ENCODE peak calls at places on chromosomes 2 and 18, in four cellular contexts. One of them, this sample, is unnamed.

GRCh38 chr2:239106314-239106908 is 258.5 kb downstream of the TWIST2 start:
- DNase-seq in lung: no peak
- DNase-seq in NCI-H446 treated with DMSO at 0.1 percent for 48 hours: no peak
- DNase-seq in LoVo: no peak
- DNase-seq in this sample: no peak

GRCh38 chr2:44230378-44230777 is 44.9 kb upstream of the SLC3A1 start:
- DNase-seq in LoVo: no peak
- DNase-seq in NCI-H446 treated with DMSO at 0.1 percent for 48 hours: no peak
- DNase-seq in lung: no peak
- DNase-seq in this sample: no peak

GRCh38 chr2:238143239-238143951 is 4.9 kb downstream of the KLHL30 start:
- DNase-seq in lung: no peak
- DNase-seq in LoVo: peak; percentile 71
- DNase-seq in NCI-H446 treated with DMSO at 0.1 percent for 48 hours: peak; percentile 57
- DNase-seq in this sample: no peak

GRCh38 chr18:24538421-24539264 is 78.2 kb downstream of the HRH4 start:
- DNase-seq in NCI-H446 treated with DMSO at 0.1 percent for 48 hours: no peak
- DNase-seq in LoVo: no peak
- DNase-seq in lung: no peak
- DNase-seq in this sample: no peak

GRCh38 chr2:149701241-149701640 is 113.7 kb upstream of the MMADHC start:
- DNase-seq in LoVo: no peak
- DNase-seq in lung: no peak
- DNase-seq in NCI-H446 treated with DMSO at 0.1 percent for 48 hours: no peak
- DNase-seq in this sample: no peak

GRCh38 chr18:55768255-55768654 is 180.3 kb upstream of the TCF4 start:
- DNase-seq in NCI-H446 treated with DMSO at 0.1 percent for 48 hours: no peak
- DNase-seq in LoVo: no peak
- DNase-seq in lung: no peak
- DNase-seq in this sample: no peak

GRCh38 chr2:141021109-141021508 is 1109.7 kb downstream of the LRP1B start:
- DNase-seq in LoVo: no peak
- DNase-seq in lung: no peak
- DNase-seq in NCI-H446 treated with DMSO at 0.1 percent for 48 hours: no peak
- DNase-seq in this sample: no peak

GRCh38 chr18:7198326-7198725 is 32.6 kb upstream of the LRRC30 start:
- DNase-seq in NCI-H446 treated with DMSO at 0.1 percent for 48 hours: no peak
- DNase-seq in LoVo: no peak
- DNase-seq in lung: no peak
- DNase-seq in this sample: no peak

GRCh38 chr2:105610444-105611327 is 134.0 kb upstream of the NCK2 start:
- DNase-seq in NCI-H446 treated with DMSO at 0.1 percent for 48 hours: no peak
- DNase-seq in lung: no peak
- DNase-seq in LoVo: no peak
- DNase-seq in this sample: no peak

GRCh38 chr18:34932792-34933466 is 108.3 kb upstream of the MAPRE2 start:
- DNase-seq in NCI-H446 treated with DMSO at 0.1 percent for 48 hours: no peak
- DNase-seq in LoVo: no peak
- DNase-seq in lung: no peak
- DNase-seq in this sample: no peak

GRCh38 chr2:121283670-121284245 is 1.2 kb downstream of the TFCP2L1 start:
- DNase-seq in NCI-H446 treated with DMSO at 0.1 percent for 48 hours: no peak
- DNase-seq in lung: no peak
- DNase-seq in LoVo: no peak
- DNase-seq in this sample: no peak

GRCh38 chr2:215919624-215920243 is 93.6 kb downstream of the MREG start:
- DNase-seq in lung: no peak
- DNase-seq in LoVo: no peak
- DNase-seq in NCI-H446 treated with DMSO at 0.1 percent for 48 hours: no peak
- DNase-seq in this sample: no peak

GRCh38 chr2:29878898-29879297 is 42.5 kb downstream of the ALK start:
- DNase-seq in LoVo: no peak
- DNase-seq in lung: peak; percentile 29
- DNase-seq in NCI-H446 treated with DMSO at 0.1 percent for 48 hours: no peak
- DNase-seq in this sample: no peak

GRCh38 chr2:240806459-240806858 is 13.6 kb downstream of the KIF1A start:
- DNase-seq in LoVo: no peak
- DNase-seq in NCI-H446 treated with DMSO at 0.1 percent for 48 hours: no peak
- DNase-seq in lung: no peak
- DNase-seq in this sample: no peak

GRCh38 chr2:182436252-182436651 is 9.4 kb upstream of the PDE1A start:
- DNase-seq in lung: no peak
- DNase-seq in NCI-H446 treated with DMSO at 0.1 percent for 48 hours: no peak
- DNase-seq in LoVo: no peak
- DNase-seq in this sample: no peak

GRCh38 chr2:10368491-10369231 is 66.0 kb downstream of the HPCAL1 start:
- DNase-seq in NCI-H446 treated with DMSO at 0.1 percent for 48 hours: no peak
- DNase-seq in lung: no peak
- DNase-seq in LoVo: no peak
- DNase-seq in this sample: no peak

GRCh38 chr2:226031078-226031937 is 631.8 kb downstream of the NYAP2 start:
- DNase-seq in NCI-H446 treated with DMSO at 0.1 percent for 48 hours: peak; percentile 39
- DNase-seq in lung: peak; percentile 52
- DNase-seq in LoVo: peak; percentile 48
- DNase-seq in this sample: no peak

GRCh38 chr2:227627769-227628168 is 10.5 kb downstream of the SCYGR4 start:
- DNase-seq in NCI-H446 treated with DMSO at 0.1 percent for 48 hours: no peak
- DNase-seq in lung: no peak
- DNase-seq in LoVo: no peak
- DNase-seq in this sample: no peak

GRCh38 chr2:232721882-232722281 is 24.8 kb downstream of the GIGYF2 start:
- DNase-seq in lung: no peak
- DNase-seq in NCI-H446 treated with DMSO at 0.1 percent for 48 hours: no peak
- DNase-seq in LoVo: no peak
- DNase-seq in this sample: no peak

GRCh38 chr2:10814142-10814541 is 1.6 kb upstream of the PDIA6 start:
- DNase-seq in LoVo: no peak
- DNase-seq in lung: no peak
- DNase-seq in NCI-H446 treated with DMSO at 0.1 percent for 48 hours: no peak
- DNase-seq in this sample: no peak

GRCh38 chr2:10042301-10043161 is 819 bp upstream of the KLF11 start:
- DNase-seq in LoVo: no peak
- DNase-seq in lung: peak; percentile 79
- DNase-seq in NCI-H446 treated with DMSO at 0.1 percent for 48 hours: no peak
- DNase-seq in this sample: no peak

GRCh38 chr2:237551071-237551574 is 15.3 kb upstream of the PRLH start:
- DNase-seq in lung: no peak
- DNase-seq in NCI-H446 treated with DMSO at 0.1 percent for 48 hours: no peak
- DNase-seq in LoVo: no peak
- DNase-seq in this sample: no peak

GRCh38 chr2:144350151-144350802 is 169.6 kb downstream of the ZEB2 start:
- DNase-seq in lung: no peak
- DNase-seq in NCI-H446 treated with DMSO at 0.1 percent for 48 hours: no peak
- DNase-seq in LoVo: no peak
- DNase-seq in this sample: no peak

GRCh38 chr2:63692002-63692606 is 103.3 kb downstream of the MDH1 start:
- DNase-seq in NCI-H446 treated with DMSO at 0.1 percent for 48 hours: no peak
- DNase-seq in LoVo: peak; percentile 52
- DNase-seq in lung: no peak
- DNase-seq in this sample: no peak

GRCh38 chr18:26875040-26875654 is 9.6 kb upstream of the AQP4 start:
- DNase-seq in NCI-H446 treated with DMSO at 0.1 percent for 48 hours: no peak
- DNase-seq in LoVo: peak; percentile 32
- DNase-seq in lung: peak; percentile 4
- DNase-seq in this sample: no peak

GRCh38 chr2:86038291-86039081 is 67.2 kb downstream of the POLR1A start:
- DNase-seq in LoVo: no peak
- DNase-seq in NCI-H446 treated with DMSO at 0.1 percent for 48 hours: no peak
- DNase-seq in lung: no peak
- DNase-seq in this sample: no peak

GRCh38 chr18:13620206-13620672 is 106.1 kb downstream of the FAM210A start:
- DNase-seq in NCI-H446 treated with DMSO at 0.1 percent for 48 hours: no peak
- DNase-seq in lung: no peak
- DNase-seq in LoVo: no peak
- DNase-seq in this sample: no peak